ENCODE peak calls at places on chromosome 6, in eight cellular contexts. P is activated CD8-positive, alpha-beta memory T cell treated with anti-CD3 and anti-CD28 coated beads for 24 hours; D is aorta; X is stimulated activated CD4-positive, alpha-beta T cell treated with anti-CD3 and anti-CD28 coated beads, TNF-alpha, amount 100 ng/mL, for 24 hours; Q is NCI-H1436 treated with DMSO at 0.1 percent for 48 hours; W is NCI-H1105; I is psoas muscle; G is cerebellar cortex. T is an unnamed sample.

GRCh38 chr6:138099832-138100231 is 7.4 kb downstream of the PERP start:
- DNase-seq in D (no peak), X (no peak), Q (no peak), I (no peak), G (no peak), P (no peak), W (no peak), T (no peak)

GRCh38 chr6:168320661-168321060 is 1.1 kb upstream of the DACT2 start:
- DNase-seq in Q (no peak), P (no peak), G (no peak), I (no peak), X (no peak), D (no peak), W (no peak), T (no peak)

GRCh38 chr6:102717737-102718427 is 1324.4 kb downstream of the GRIK2 start:
- DNase-seq in D (no peak), X (no peak), Q (no peak), P (no peak), G (no peak), W (no peak), I (no peak), T (no peak)

GRCh38 chr6:37831457-37831856 is 11.9 kb downstream of the ZFAND3 start:
- DNase-seq in Q (no peak), I (no peak), P (no peak), W (no peak), D (no peak), G (no peak), X (no peak), T (no peak)

GRCh38 chr6:12584631-12585405 is 131.7 kb upstream of the PHACTR1 start:
- DNase-seq in P (no peak), D (no peak), Q (no peak), I (no peak), W (no peak), G (no peak), X (no peak), T (no peak)

GRCh38 chr6:113137411-113137810 is 719.7 kb upstream of the MARCKS start:
- DNase-seq in G (no peak), W (no peak), P (no peak), X (no peak), I (peak), D (peak), Q (no peak), T (no peak)

GRCh38 chr6:24905485-24905884 is 30.3 kb downstream of the RIPOR2 start:
- DNase-seq in Q (no peak), W (no peak), X (no peak), P (no peak), I (no peak), G (no peak), D (no peak), T (no peak)

GRCh38 chr6:3061501-3061941 is 6.8 kb upstream of the RIPK1 start:
- DNase-seq in W (no peak), I (no peak), G (no peak), X (no peak), D (no peak), P (no peak), Q (no peak), T (no peak)

GRCh38 chr6:2502096-2502997 is 248.4 kb downstream of the MYLK4 start:
- DNase-seq in W (no peak), X (no peak), Q (no peak), D (no peak), I (no peak), G (no peak), P (no peak), T (no peak)

GRCh38 chr6:36028088-36028886 is 679 bp downstream of the MAPK14 start:
- DNase-seq in P (peak), W (no peak), Q (no peak), X (peak), G (peak), I (peak), D (peak), T (no peak)

GRCh38 chr6:16473908-16474791 is 235.8 kb downstream of the GMPR start:
- DNase-seq in Q (no peak), P (no peak), W (no peak), I (no peak), G (no peak), D (no peak), X (no peak), T (no peak)

T was measured in NCI-H2107.